ENCODE peak calls at places on chromosome 21, in eight cellular contexts. S is OCI-LY7, H is epithelial cell of esophagus, N is Panc1, D is sigmoid colon, W is AG10803, B is tibial artery, Z is fibroblast of the aortic adventitia. M is an unnamed sample.

GRCh38 chr21:34734696-34735095 is 65.9 kb downstream of the CLIC6 start:
- DNase-seq in S (no peak), H (peak), N (no peak), D (no peak), W (no peak), B (no peak), Z (no peak), M (no peak)

GRCh38 chr21:26495283-26495849 is 77.7 kb downstream of the CYYR1 start:
- DNase-seq in S (no peak), H (no peak), N (no peak), D (no peak), W (no peak), B (no peak), Z (no peak), M (no peak)

GRCh38 chr21:28636988-28637691 is 355.5 kb downstream of the LTN1 start:
- DNase-seq in S (no peak), H (peak), N (peak), D (no peak), W (peak), B (no peak), Z (peak), M (no peak)

GRCh38 chr21:41032536-41032935 is 135.4 kb upstream of the BACE2 start:
- DNase-seq in S (no peak), H (peak), N (no peak), D (no peak), W (peak), B (no peak), Z (no peak), M (no peak)

GRCh38 chr21:39610705-39611104 is 2.0 kb upstream of the B3GALT5 start:
- DNase-seq in S (no peak), H (no peak), N (no peak), D (no peak), W (no peak), B (no peak), Z (no peak), M (no peak)

GRCh38 chr21:23452384-23453083 is 2154.7 kb downstream of the MRPL39 start:
- DNase-seq in S (no peak), H (no peak), N (peak), D (no peak), W (no peak), B (no peak), Z (no peak), M (peak)

GRCh38 chr21:28865488-28866186 is 127.0 kb downstream of the LTN1 start:
- DNase-seq in S (no peak), H (peak), N (no peak), D (no peak), W (no peak), B (no peak), Z (no peak), M (no peak)

GRCh38 chr21:15250384-15250783 is 185.6 kb upstream of the NRIP1 start:
- DNase-seq in S (no peak), H (peak), N (no peak), D (no peak), W (no peak), B (no peak), Z (peak), M (no peak)

GRCh38 chr21:26170471-26171309 is at the start of gene APP:
- DNase-seq in S (no peak), H (peak), N (no peak), D (peak), W (peak), B (peak), Z (peak), M (peak)

GRCh38 chr21:14454642-14455009 is 71.7 kb upstream of the HSPA13 start:
- DNase-seq in S (no peak), H (no peak), N (no peak), D (no peak), W (no peak), B (no peak), Z (no peak), M (peak)

GRCh38 chr21:40793057-40793456 is 53.9 kb downstream of the DSCAM start:
- DNase-seq in S (no peak), H (no peak), N (no peak), D (no peak), W (peak), B (no peak), Z (no peak), M (no peak)

GRCh38 chr21:26939532-26940181 is 27.2 kb downstream of the ADAMTS5 start:
- DNase-seq in S (no peak), H (no peak), N (no peak), D (no peak), W (peak), B (no peak), Z (peak), M (no peak)

GRCh38 chr21:34807146-34807880 is 138.5 kb downstream of the CLIC6 start:
- DNase-seq in S (no peak), H (peak), N (peak), D (no peak), W (peak), B (no peak), Z (peak), M (peak)

GRCh38 chr21:31872072-31872451 is 758 bp upstream of the HUNK start:
- DNase-seq in S (no peak), H (no peak), N (no peak), D (no peak), W (no peak), B (no peak), Z (no peak), M (no peak)

GRCh38 chr21:31874817-31875216 is 2.0 kb downstream of the HUNK start:
- DNase-seq in S (no peak), H (no peak), N (no peak), D (no peak), W (no peak), B (no peak), Z (no peak), M (no peak)

GRCh38 chr21:31873275-31873695 is 465 bp downstream of the HUNK start:
- DNase-seq in S (no peak), H (no peak), N (no peak), D (no peak), W (no peak), B (no peak), Z (no peak), M (no peak)

GRCh38 chr21:31873696-31874599 is 1.1 kb downstream of the HUNK start:
- DNase-seq in S (peak), H (no peak), N (no peak), D (peak), W (peak), B (no peak), Z (no peak), M (peak)

DNA sequence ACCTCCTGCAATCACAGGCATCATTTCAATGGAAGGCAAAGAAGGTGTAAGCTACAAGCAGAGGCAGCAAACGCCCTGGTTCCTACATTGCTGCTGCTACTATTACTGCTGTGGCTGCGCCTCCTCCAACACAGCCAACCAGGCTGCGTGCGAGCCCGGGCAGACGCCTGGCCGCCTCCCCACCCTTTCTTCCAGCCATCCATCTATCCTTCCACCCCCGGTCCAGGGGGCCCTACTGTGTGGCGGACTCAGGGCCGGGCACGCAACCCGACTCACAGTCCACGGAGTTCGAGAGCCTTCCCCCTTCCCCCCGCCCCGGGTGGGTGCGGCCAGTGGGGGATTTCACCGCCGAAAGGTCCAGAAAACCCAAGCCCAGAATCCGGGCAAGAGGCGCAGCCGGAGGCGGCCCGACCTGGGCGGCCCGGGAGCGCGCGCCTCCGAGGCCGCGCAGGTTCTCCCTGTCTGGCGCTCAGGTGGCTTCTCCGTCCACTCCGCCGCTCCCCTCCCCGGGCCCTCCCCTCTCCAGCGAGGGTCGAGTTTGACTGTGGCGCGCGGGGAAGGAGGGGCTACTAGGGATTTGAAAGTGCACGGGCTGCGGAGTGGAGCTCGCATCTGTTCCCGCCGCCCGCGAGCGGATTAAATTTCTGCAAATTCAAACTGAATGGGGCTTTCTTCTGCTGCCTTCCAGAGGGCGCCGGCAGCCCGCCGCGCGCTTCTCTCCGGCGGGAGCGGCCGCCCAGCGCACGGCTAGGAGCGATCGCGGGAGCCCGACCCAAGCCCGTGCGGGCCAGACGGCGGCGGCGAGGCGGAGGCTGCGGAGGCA is at the start of gene HUNK:
- DNase-seq in S (peak), H (peak), N (no peak), D (no peak), W (peak), B (no peak), Z (peak), M (peak)
- TF ChIP-seq CTCF in S (no peak), H (no peak), N (peak), D (no peak), W (peak), B (no peak), Z (no peak), M (no peak)

DNA sequence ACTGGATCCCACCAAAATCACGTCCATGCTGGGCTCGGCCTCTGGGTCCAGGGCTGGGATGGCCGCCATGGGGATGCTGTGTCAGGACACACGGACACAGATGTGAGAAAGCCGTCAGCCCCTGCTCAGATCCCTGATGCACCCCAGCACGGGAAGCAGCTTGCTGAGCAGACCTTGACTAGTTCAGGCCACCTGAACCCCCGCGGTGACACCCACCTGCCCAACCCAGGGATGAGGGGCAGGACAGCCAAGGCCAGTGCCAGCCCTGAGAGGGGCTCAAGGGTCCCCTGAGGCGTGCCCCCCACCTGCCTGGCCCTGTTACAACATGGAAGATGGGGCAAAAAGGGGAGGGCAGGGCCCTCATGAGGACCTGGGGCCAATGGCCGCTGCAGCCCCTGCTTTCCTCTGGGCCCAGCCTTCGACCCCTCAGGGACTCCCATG is 486 bp downstream of the DNMT3L start:
- DNase-seq in S (no peak), H (no peak), N (no peak), D (no peak), W (no peak), B (no peak), Z (no peak), M (no peak)
- H3K4me3 ChIP-seq in S (no peak), H (no peak), N (no peak), D (no peak), W (no peak), B (no peak), Z (no peak), M (no peak)

DNA sequence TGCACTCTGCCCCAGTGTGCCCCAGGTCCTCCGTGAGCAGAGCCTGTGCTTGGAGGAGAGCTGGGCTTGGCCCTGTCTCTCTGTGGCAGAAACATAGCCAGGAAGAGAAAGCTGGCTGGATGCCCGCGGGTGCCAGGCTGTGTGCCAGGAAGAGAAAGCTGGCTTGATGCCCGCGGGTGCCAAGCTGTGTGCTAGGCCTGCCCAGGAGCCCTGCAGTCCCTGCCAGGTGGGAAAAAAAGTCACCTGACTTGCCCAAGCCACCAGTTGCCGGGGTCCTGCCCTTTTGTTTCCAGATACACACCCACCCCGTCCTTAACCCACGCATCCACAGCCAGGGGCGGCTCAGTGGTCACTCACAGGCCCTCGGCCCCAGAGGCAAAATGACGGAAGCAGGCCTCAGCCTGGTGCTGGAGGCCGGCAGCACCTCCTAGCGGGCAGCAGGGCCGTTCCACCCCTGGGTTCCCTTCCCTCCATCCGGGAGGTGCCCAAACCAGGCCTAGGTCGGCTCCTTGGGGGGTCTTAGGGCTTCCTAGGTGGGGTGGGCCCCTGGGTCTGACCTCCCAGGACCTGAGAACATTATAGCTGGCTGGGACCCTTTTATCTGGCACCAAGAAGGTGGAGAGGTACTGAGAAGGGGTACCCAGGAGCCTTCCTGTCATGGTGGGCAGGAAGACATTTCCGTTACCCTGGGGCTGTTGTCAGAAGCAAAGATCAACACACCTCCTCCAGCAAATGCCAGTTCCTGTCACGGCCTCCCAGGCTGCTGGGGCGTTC is 9.1 kb downstream of the ITGB2 start:
- DNase-seq in S (peak), H (peak), N (no peak), D (peak), W (no peak), B (peak), Z (no peak), M (no peak)
- TF ChIP-seq CTCF in S (peak), H (peak), N (no peak), D (peak), W (peak), B (peak), Z (no peak), M (peak)

DNA sequence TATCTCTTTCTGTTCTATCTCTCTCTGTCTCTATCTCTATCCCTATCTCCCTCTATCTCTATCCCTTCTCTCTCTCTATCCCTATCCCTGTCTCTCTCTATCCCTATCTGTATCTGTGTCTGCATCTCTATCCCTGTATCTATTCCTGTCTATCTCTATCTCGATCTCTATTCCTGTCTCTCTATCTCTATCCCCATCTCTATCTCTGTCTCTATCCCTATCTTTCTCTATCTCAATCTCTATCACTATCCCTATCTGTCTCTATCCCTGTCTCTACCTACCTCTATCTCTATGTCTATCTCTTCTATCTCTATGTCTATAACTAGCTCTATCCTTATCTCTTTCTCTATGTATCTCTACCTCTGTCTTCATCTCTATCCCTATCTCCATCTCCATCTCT is 141.4 kb upstream of the KCNJ6 start:
- DNase-seq in S (no peak), H (no peak), N (no peak), D (no peak), W (no peak), B (no peak), Z (no peak), M (no peak)
- H3K4me3 ChIP-seq in S (no peak), H (no peak), N (no peak), D (no peak), W (no peak), B (no peak), Z (no peak), M (no peak)

DNA sequence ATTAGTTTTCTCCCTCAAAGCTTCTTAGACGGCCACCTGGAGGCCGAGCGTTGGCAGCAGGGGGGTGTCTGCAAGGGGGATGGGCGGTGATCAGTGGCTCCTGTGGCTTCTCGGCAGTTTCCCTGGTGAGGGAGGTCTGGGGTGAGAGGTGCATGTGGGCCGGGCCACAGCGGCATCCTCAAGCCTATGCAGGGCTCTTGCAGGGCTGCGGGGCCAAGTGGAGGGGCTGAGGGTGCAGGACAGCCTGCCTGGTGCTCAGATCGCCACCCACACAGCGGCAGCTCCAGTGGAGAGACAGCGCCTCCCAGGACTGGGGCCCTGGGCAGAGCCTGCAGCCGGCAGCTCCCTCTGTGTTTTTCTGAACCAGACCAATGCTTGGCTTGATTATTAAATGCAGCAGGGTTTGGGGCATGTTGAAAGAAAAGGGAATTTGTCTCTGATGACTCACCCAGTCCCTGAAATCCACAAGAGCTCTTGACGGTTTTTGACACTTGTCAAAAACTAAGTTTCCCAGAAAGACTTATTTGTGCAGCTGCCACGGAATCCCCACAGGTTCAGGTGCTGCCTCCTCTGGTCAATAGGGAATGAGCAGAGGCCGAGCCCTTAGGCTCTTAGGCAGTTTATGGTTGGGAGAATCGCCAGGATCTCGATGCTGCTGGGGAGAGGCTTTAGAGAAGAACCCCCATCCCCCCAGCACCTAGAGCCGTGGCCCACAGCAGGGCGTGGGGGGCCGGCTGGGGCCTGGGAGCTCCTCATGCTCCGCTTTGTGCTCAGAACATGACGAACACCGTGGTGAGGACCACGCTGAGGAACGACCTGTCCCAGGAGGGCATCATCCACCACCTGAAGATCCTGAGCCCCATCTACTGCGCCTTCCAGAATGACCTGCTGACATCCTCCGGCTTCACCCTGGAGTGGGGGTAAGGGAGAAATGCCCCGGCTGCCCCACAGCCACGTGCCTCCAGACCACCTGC is 54.7 kb downstream of the UMODL1 start:
- DNase-seq in S (peak), H (peak), N (no peak), D (no peak), W (peak), B (no peak), Z (peak), M (no peak)
- TF ChIP-seq CTCF in S (peak), H (peak), N (no peak), D (no peak), W (peak), B (no peak), Z (peak), M (no peak)

GRCh38 chr21:18382141-18382540 is 21.4 kb downstream of the TMPRSS15 start:
- DNase-seq in S (peak), H (no peak), N (no peak), D (no peak), W (no peak), B (no peak), Z (no peak), M (no peak)
- H3K4me3 ChIP-seq in S (peak), H (no peak), N (no peak), D (no peak), W (no peak), B (no peak), Z (no peak), M (no peak)

GRCh38 chr21:46264046-46264689 is 21.2 kb downstream of the MCM3AP start:
- DNase-seq in S (no peak), H (no peak), N (no peak), D (no peak), W (no peak), B (no peak), Z (no peak), M (no peak)

GRCh38 chr21:46266946-46267345 is 18.5 kb downstream of the MCM3AP start:
- DNase-seq in S (no peak), H (no peak), N (no peak), D (no peak), W (no peak), B (no peak), Z (no peak), M (no peak)

GRCh38 chr21:46268371-46268770 is 17.0 kb downstream of the MCM3AP start:
- DNase-seq in S (no peak), H (no peak), N (no peak), D (no peak), W (no peak), B (no peak), Z (no peak), M (no peak)

GRCh38 chr21:46265736-46266525 is 19.5 kb downstream of the MCM3AP start:
- DNase-seq in S (no peak), H (no peak), N (no peak), D (no peak), W (no peak), B (no peak), Z (no peak), M (no peak)

DNA sequence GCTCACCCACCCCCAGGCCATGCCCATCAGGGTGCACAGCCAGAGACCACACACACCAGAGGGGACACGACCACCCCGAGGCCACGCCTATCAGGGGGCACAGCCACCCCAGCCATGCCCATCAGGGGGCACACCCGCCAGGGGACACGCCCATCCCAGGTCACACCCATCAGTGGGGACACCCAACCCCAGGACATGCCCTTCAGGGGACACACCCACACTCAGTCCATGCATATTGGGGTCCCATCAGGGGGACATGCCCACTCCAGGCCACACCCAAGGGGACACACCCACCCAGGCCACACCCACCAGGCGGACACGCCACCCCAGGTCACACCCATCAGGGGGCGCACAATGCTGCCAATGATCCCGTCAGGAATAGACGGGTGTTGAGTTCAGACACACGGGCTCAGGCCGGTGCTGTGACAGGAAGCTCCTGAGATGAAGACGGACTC is 20.7 kb downstream of the MCM3AP start:
- DNase-seq in S (no peak), H (no peak), N (no peak), D (no peak), W (no peak), B (no peak), Z (no peak), M (no peak)
- TF ChIP-seq CTCF in S (peak), H (no peak), N (no peak), D (no peak), W (no peak), B (no peak), Z (no peak), M (no peak)

M was measured in GM12865.